ENCODE peak calls at places on chromosomes 4 and X, in nine cellular contexts. Z, D, U, M, L, R, F, N and K are unnamed samples.

GRCh38 chr4:174592985-174593335 is 70.7 kb upstream of the HPGD start:
- DNase-seq in Z (no peak), D (peak), U (no peak), M (no peak), L (no peak), R (peak), F (no peak), N (no peak), K (peak)

GRCh38 chr4:97987019-97987648 is 156.1 kb downstream of the STPG2 start:
- DNase-seq in Z (no peak), D (no peak), U (no peak), M (no peak), L (peak), R (peak), F (no peak), N (peak), K (peak)

GRCh38 chr4:60575336-60575735 is 624.8 kb upstream of the ADGRL3 start:
- DNase-seq in Z (no peak), D (no peak), U (no peak), M (no peak), L (no peak), R (no peak), F (no peak), N (no peak), K (no peak)

GRCh38 chr4:71992571-71992970 is 39.2 kb upstream of the NPFFR2 start:
- DNase-seq in Z (no peak), D (no peak), U (no peak), M (no peak), L (no peak), R (no peak), F (no peak), N (no peak), K (peak)

GRCh38 chr4:38980903-38981676 is 51.1 kb downstream of the TMEM156 start:
- DNase-seq in Z (no peak), D (no peak), U (no peak), M (no peak), L (no peak), R (peak), F (no peak), N (no peak), K (peak)

GRCh38 chrX:110003167-110004156 is 548 bp downstream of the TMEM164 start:
- DNase-seq in Z (peak), D (no peak), U (no peak), M (no peak), L (peak), R (peak), F (no peak), N (no peak), K (no peak)

GRCh38 chr4:113684534-113685091 is 76.9 kb downstream of the CAMK2D start:
- DNase-seq in Z (no peak), D (peak), U (no peak), M (no peak), L (peak), R (peak), F (peak), N (peak), K (peak)

GRCh38 chr4:149371021-149371420 is 444.6 kb downstream of the IQCM start:
- DNase-seq in Z (no peak), D (peak), U (no peak), M (no peak), L (peak), R (peak), F (no peak), N (peak), K (peak)

GRCh38 chr4:2797545-2798305 is 4.8 kb downstream of the SH3BP2 start:
- DNase-seq in Z (peak), D (no peak), U (no peak), M (no peak), L (no peak), R (no peak), F (no peak), N (no peak), K (no peak)

GRCh38 chr4:149911995-149912394 is 96.4 kb upstream of the IQCM start:
- DNase-seq in Z (no peak), D (no peak), U (no peak), M (no peak), L (no peak), R (no peak), F (no peak), N (no peak), K (no peak)

GRCh38 chrX:27728291-27728690 is 79.5 kb upstream of the MAGEB10 start:
- DNase-seq in Z (no peak), D (no peak), U (no peak), M (no peak), L (peak), R (no peak), F (no peak), N (no peak), K (peak)

GRCh38 chrX:10011261-10011931 is 44.2 kb downstream of the CLDN34 start:
- DNase-seq in Z (no peak), D (no peak), U (no peak), M (no peak), L (peak), R (no peak), F (no peak), N (no peak), K (peak)

GRCh38 chrX:10089378-10089795 is 67.4 kb upstream of the CLCN4 start:
- DNase-seq in Z (no peak), D (peak), U (no peak), M (no peak), L (no peak), R (no peak), F (no peak), N (no peak), K (peak)

GRCh38 chrX:54921427-54922021 is 900 bp downstream of the TRO start:
- DNase-seq in Z (peak), D (peak), U (peak), M (peak), L (peak), R (peak), F (peak), N (peak), K (peak)

GRCh38 chrX:8692886-8693285 is 39.1 kb downstream of the ANOS1 start:
- DNase-seq in Z (no peak), D (no peak), U (no peak), M (no peak), L (no peak), R (no peak), F (no peak), N (no peak), K (no peak)

GRCh38 chr4:88697113-88697512 is 516 bp downstream of the NAP1L5 start:
- DNase-seq in Z (no peak), D (no peak), U (no peak), M (no peak), L (no peak), R (peak), F (peak), N (no peak), K (peak)

GRCh38 chrX:134480061-134480460 is 20.1 kb downstream of the HPRT1 start:
- DNase-seq in Z (no peak), D (no peak), U (no peak), M (no peak), L (no peak), R (peak), F (no peak), N (no peak), K (peak)

GRCh38 chr4:57064811-57065711 is 45.1 kb downstream of the IGFBP7 start:
- DNase-seq in Z (no peak), D (peak), U (no peak), M (no peak), L (no peak), R (peak), F (peak), N (peak), K (peak)

GRCh38 chrX:22081475-22082092 is 49.5 kb downstream of the PHEX start:
- DNase-seq in Z (peak), D (peak), U (peak), M (no peak), L (peak), R (peak), F (peak), N (no peak), K (peak)